ENCODE peak calls at places on chromosome 1, in six cellular contexts. T is naive thymus-derived CD4-positive, alpha-beta T cell; E is GM06990; D is fibroblast of villous mesenchyme; G is CD4-positive, alpha-beta memory T cell; J is uterus. V is an unnamed sample.

GRCh38 chr1:209134001-209134400 is 449.5 kb upstream of the CAMK1G start:
- DNase-seq in E (peak), D (no peak), J (no peak), G (no peak), T (no peak), V (peak)

GRCh38 chr1:110452330-110452729 is 1.4 kb downstream of the PROK1 start:
- DNase-seq in J (no peak), T (no peak), D (no peak), E (no peak), G (no peak), V (no peak)

GRCh38 chr1:201648066-201648910 is 109.4 kb downstream of the NAV1 start:
- DNase-seq in T (no peak), D (peak), J (peak), G (no peak), E (no peak), V (no peak)

GRCh38 chr1:247118946-247119446 is 14.8 kb upstream of the ZNF669 start:
- DNase-seq in E (peak), D (no peak), J (no peak), G (no peak), T (no peak), V (peak)

GRCh38 chr1:155082301-155082940 is 3.8 kb downstream of the EFNA3 start:
- DNase-seq in T (peak), J (no peak), G (no peak), D (no peak), E (no peak), V (no peak)

GRCh38 chr1:211517006-211517405 is 25.0 kb upstream of the RD3 start:
- DNase-seq in D (no peak), J (no peak), T (no peak), E (no peak), G (no peak), V (no peak)

GRCh38 chr1:96643519-96643918 is 78.1 kb upstream of the PTBP2 start:
- DNase-seq in J (no peak), E (no peak), G (no peak), T (no peak), D (no peak), V (no peak)

GRCh38 chr1:227333423-227333822 is 15.1 kb upstream of the CDC42BPA start:
- DNase-seq in T (no peak), D (no peak), J (no peak), E (no peak), G (no peak), V (no peak)

GRCh38 chr1:6484826-6485139 is 6.7 kb downstream of the PLEKHG5 start:
- DNase-seq in D (no peak), J (no peak), G (no peak), E (no peak), T (no peak), V (no peak)

GRCh38 chr1:244449936-244450508 is 1.7 kb downstream of the ADSS2 start:
- DNase-seq in J (no peak), D (no peak), T (no peak), E (no peak), G (no peak), V (no peak)

GRCh38 chr1:233721003-233721595 is 107.2 kb downstream of the KCNK1 start:
- DNase-seq in E (no peak), T (no peak), J (no peak), G (no peak), D (peak), V (peak)

GRCh38 chr1:54335396-54336056 is 70.7 kb downstream of the SSBP3 start:
- DNase-seq in E (no peak), J (peak), T (no peak), G (no peak), D (peak), V (no peak)

GRCh38 chr1:247576514-247576913 is 11.6 kb upstream of the OR2G2 start:
- DNase-seq in E (no peak), G (no peak), D (peak), T (no peak), J (no peak), V (peak)

GRCh38 chr1:248618878-248619277 is 16.0 kb downstream of the OR2T11 start:
- DNase-seq in T (peak), J (no peak), G (no peak), E (no peak), D (no peak), V (peak)

GRCh38 chr1:67274623-67275325 is 32.9 kb upstream of the IL12RB2 start:
- DNase-seq in E (peak), D (no peak), T (no peak), G (peak), J (no peak), V (peak)

GRCh38 chr1:30649321-30649991 is 73.9 kb downstream of the MATN1 start:
- DNase-seq in T (no peak), J (no peak), G (no peak), D (no peak), E (no peak), V (no peak)

GRCh38 chr1:17075470-17076255 is 21.8 kb upstream of the SDHB start:
- DNase-seq in J (no peak), E (no peak), G (no peak), T (no peak), D (no peak), V (peak)

GRCh38 chr1:228465571-228466146 is 21.5 kb upstream of the RNF187 start:
- DNase-seq in D (no peak), J (no peak), G (peak), E (no peak), T (no peak), V (no peak)

GRCh38 chr1:111474521-111474920 is 737 bp downstream of the C1orf162 start:
- DNase-seq in J (no peak), E (no peak), T (no peak), G (no peak), D (no peak), V (no peak)
- H3K4me3 ChIP-seq in J (no peak), E (no peak), T (peak), G (peak), D (no peak), V (no peak)

GRCh38 chr1:153608089-153608672 is 4.8 kb downstream of the S100A16 start:
- DNase-seq in G (no peak), T (no peak), J (no peak), D (no peak), E (no peak), V (no peak)

GRCh38 chr1:153606194-153606593 is 6.7 kb downstream of the S100A16 start:
- DNase-seq in J (no peak), E (no peak), G (no peak), D (no peak), T (no peak), V (no peak)

GRCh38 chr1:153608742-153609584 is 4.0 kb downstream of the S100A16 start:
- DNase-seq in E (no peak), G (no peak), J (peak), T (no peak), D (peak), V (no peak)

GRCh38 chr1:153609585-153609907 is 3.4 kb downstream of the S100A16 start:
- DNase-seq in D (no peak), G (no peak), J (no peak), T (no peak), E (no peak), V (no peak)

GRCh38 chr1:153607381-153607780 is 5.6 kb downstream of the S100A16 start:
- DNase-seq in G (no peak), D (no peak), E (no peak), T (no peak), J (no peak), V (no peak)
- H3K4me3 ChIP-seq in G (no peak), D (no peak), E (no peak), T (no peak), J (no peak), V (no peak)

GRCh38 chr1:56688522-56689026 is 43.5 kb downstream of the PRKAA2 start:
- DNase-seq in D (peak), J (no peak), E (no peak), G (no peak), T (no peak), V (peak)

GRCh38 chr1:56683569-56683968 is 38.5 kb downstream of the PRKAA2 start:
- DNase-seq in E (no peak), J (no peak), T (no peak), D (no peak), G (no peak), V (no peak)

GRCh38 chr1:56686171-56686570 is 41.1 kb downstream of the PRKAA2 start:
- DNase-seq in G (no peak), D (no peak), J (no peak), E (no peak), T (no peak), V (no peak)
- H3K4me3 ChIP-seq in G (no peak), D (no peak), J (no peak), E (no peak), T (no peak), V (no peak)

GRCh38 chr1:191174298-191174697 is 696.6 kb upstream of the BRINP3 start:
- DNase-seq in G (no peak), D (no peak), T (no peak), E (peak), J (no peak), V (peak)
- H3K4me3 ChIP-seq in G (no peak), D (no peak), T (no peak), E (no peak), J (no peak), V (no peak)

DNA sequence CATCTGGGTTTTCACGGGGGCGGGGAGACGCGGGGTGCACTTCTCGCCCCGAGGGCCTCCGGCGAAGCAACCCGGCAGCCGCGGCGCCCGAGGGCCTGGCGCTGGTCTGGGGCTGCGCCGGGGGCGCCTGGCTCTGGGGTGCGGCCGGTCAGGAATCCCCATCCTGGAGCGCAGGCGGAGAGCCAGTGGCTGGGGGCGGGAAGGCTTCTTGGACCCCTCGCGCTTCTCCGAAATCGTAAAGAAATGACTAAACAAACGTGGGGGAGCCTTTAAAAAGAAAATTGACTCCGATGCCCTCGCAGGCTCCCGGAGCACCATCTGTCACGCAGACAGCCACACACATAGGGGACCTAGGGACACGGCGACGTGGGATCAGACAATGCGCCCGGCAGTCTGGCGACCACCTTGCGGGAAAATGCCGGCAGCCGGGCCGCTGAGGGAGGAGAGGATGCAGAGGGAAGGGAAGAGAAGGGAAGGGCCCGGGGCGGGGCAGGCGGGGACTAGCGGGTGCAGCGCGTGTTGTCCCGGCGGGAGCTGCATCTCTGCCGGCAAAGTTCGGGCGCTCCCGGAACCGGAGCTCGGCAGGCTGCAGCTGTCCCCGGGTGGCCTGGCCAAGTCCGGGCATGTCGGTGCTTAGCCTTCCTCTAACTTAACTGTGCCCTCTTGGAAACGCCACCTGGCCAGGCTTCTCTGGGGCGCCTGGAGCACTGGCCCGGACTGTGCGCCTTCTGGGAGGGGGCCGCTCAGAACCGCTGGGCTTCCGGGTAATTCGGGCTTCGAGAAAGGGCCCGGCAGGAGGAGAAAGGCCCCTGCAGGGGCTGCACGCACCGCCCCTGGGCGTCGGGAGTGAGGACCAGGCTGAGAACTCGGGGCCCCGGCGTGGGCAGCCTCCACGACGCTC is 1.9 kb downstream of the NHLH2 start:
- DNase-seq in E (peak), D (no peak), T (peak), G (no peak), J (no peak), V (no peak)
- H3K4me3 ChIP-seq in E (no peak), D (peak), T (no peak), G (no peak), J (peak), V (no peak)